ENCODE peak calls at places on chromosomes 7 and 10, in four cellular contexts. P is IMR-90, S is H9, V is H1. O is an unnamed sample.

GRCh38 chr10:83835948-83836641 is 303.2 kb upstream of the GHITM start:
- DNase-seq in S (no peak), P (no peak), V (no peak), O (no peak)

GRCh38 chr10:33963656-33964175 is 629.2 kb upstream of the NRP1 start:
- DNase-seq in V (no peak), S (no peak), P (peak), O (no peak)

GRCh38 chr10:60846173-60846572 is 67.9 kb downstream of the CDK1 start:
- DNase-seq in S (no peak), V (no peak), P (peak), O (peak)

GRCh38 chr7:101172854-101173751 is 7.0 kb downstream of the NAT16 start:
- DNase-seq in V (peak), S (peak), P (peak), O (peak)

GRCh38 chr10:66228887-66229286 is 696.9 kb upstream of the LRRTM3 start:
- DNase-seq in V (no peak), S (no peak), P (no peak), O (no peak)

GRCh38 chr7:37901890-37902524 is 14.6 kb downstream of the SFRP4 start:
- DNase-seq in P (peak), S (no peak), V (no peak), O (peak)

GRCh38 chr10:93115661-93116383 is 42.1 kb downstream of the CYP26A1 start:
- DNase-seq in P (peak), V (peak), S (peak), O (peak)

GRCh38 chr10:122798704-122799231 is 46.9 kb downstream of the CUZD1 start:
- DNase-seq in V (no peak), S (no peak), P (no peak), O (no peak)

GRCh38 chr10:1229116-1229515 is 172.9 kb downstream of the WDR37 start:
- DNase-seq in V (no peak), P (no peak), S (peak), O (no peak)

GRCh38 chr7:125567686-125568085 is 638.1 kb upstream of the POT1 start:
- DNase-seq in P (no peak), V (no peak), S (no peak), O (no peak)

GRCh38 chr7:452230-452751 is 67.4 kb downstream of the PDGFA start:
- DNase-seq in P (peak), V (peak), S (no peak), O (peak)

GRCh38 chr10:88386878-88387773 is 196.0 kb downstream of the RNLS start:
- DNase-seq in V (no peak), S (peak), P (peak), O (peak)

GRCh38 chr7:118918556-118918955 is 694.1 kb downstream of the ANKRD7 start:
- DNase-seq in V (no peak), S (no peak), P (peak), O (peak)

GRCh38 chr10:12235116-12235694 is 39.2 kb downstream of the CDC123 start:
- DNase-seq in P (peak), V (no peak), S (no peak), O (peak)

GRCh38 chr7:82985144-82985802 is 177.4 kb downstream of the PCLO start:
- DNase-seq in P (no peak), V (no peak), S (no peak), O (no peak)

GRCh38 chr7:148515728-148516715 is 74.5 kb upstream of the C7orf33 start:
- DNase-seq in P (no peak), S (no peak), V (no peak), O (no peak)

GRCh38 chr10:7260912-7261700 is 149.7 kb downstream of the SFMBT2 start:
- DNase-seq in S (no peak), P (peak), V (no peak), O (no peak)

GRCh38 chr7:101625076-101625914 is 3.8 kb downstream of the MYL10 start:
- DNase-seq in V (no peak), P (peak), S (no peak), O (peak)

GRCh38 chr7:132249591-132249971 is 326.7 kb downstream of the PLXNA4 start:
- DNase-seq in S (peak), V (peak), P (no peak), O (peak)

GRCh38 chr10:112732277-112732891 is 217.7 kb upstream of the TCF7L2 start:
- DNase-seq in S (no peak), V (peak), P (no peak), O (peak)

GRCh38 chr7:4006687-4007086 is 675.4 kb upstream of the FOXK1 start:
- DNase-seq in P (no peak), V (no peak), S (no peak), O (no peak)

GRCh38 chr10:60200682-60201053 is 189.0 kb downstream of the ANK3 start:
- DNase-seq in P (no peak), S (no peak), V (no peak), O (no peak)

GRCh38 chr7:100942038-100942774 is 7.1 kb upstream of the MUC3A start:
- DNase-seq in P (no peak), V (no peak), S (no peak), O (no peak)

GRCh38 chr10:123275183-123275549 is 121.0 kb downstream of the BUB3 start:
- DNase-seq in V (no peak), S (no peak), P (no peak), O (no peak)

GRCh38 chr7:149690688-149691446 is 82.5 kb downstream of the ZNF467 start:
- DNase-seq in V (peak), S (peak), P (peak), O (peak)

GRCh38 chr10:121698336-121698735 is 100.1 kb upstream of the FGFR2 start:
- DNase-seq in P (no peak), S (no peak), V (no peak), O (no peak)

GRCh38 chr10:34771106-34771505 is 44.0 kb downstream of the PARD3 start:
- DNase-seq in P (no peak), S (no peak), V (no peak), O (no peak)

GRCh38 chr7:18064242-18064838 is 36.7 kb upstream of the PRPS1L1 start:
- DNase-seq in S (peak), P (no peak), V (peak), O (peak)

GRCh38 chr7:28570113-28570969 is 158.0 kb downstream of the CREB5 start:
- DNase-seq in S (no peak), V (no peak), P (no peak), O (no peak)

GRCh38 chr10:118511720-118512119 is 83.7 kb downstream of the PRLHR start:
- DNase-seq in P (no peak), V (no peak), S (no peak), O (no peak)

GRCh38 chr7:148962823-148963582 is 65.3 kb downstream of the PDIA4 start:
- DNase-seq in P (peak), S (no peak), V (no peak), O (peak)

GRCh38 chr10:88979153-88979562 is 11.4 kb upstream of the FAS start:
- DNase-seq in P (peak), S (no peak), V (no peak), O (peak)

GRCh38 chr10:18437486-18437885 is 213.9 kb downstream of the NSUN6 start:
- DNase-seq in V (no peak), S (no peak), P (peak), O (no peak)

GRCh38 chr7:157529768-157530560 is 193.2 kb downstream of the DNAJB6 start:
- DNase-seq in S (peak), P (no peak), V (peak), O (no peak)

GRCh38 chr7:40437936-40438634 is 303.3 kb downstream of the SUGCT start:
- DNase-seq in S (no peak), V (no peak), P (peak), O (no peak)

GRCh38 chr7:50156163-50156562 is 63.1 kb upstream of the ZPBP start:
- DNase-seq in P (no peak), S (no peak), V (no peak), O (no peak)

GRCh38 chr7:128985660-128986059 is 47.9 kb downstream of the IRF5 start:
- DNase-seq in V (no peak), S (no peak), P (no peak), O (peak)

GRCh38 chr7:47361746-47362215 is 220.1 kb downstream of the TNS3 start:
- DNase-seq in V (no peak), S (no peak), P (peak), O (no peak)

GRCh38 chr10:43362191-43362839 is 9.1 kb upstream of the FXYD4 start:
- DNase-seq in S (peak), P (peak), V (peak), O (peak)
- H2BK5ac ChIP-seq in S (no peak), P (no peak), V (peak), O (no peak)

GRCh38 chr7:87395442-87396020 is 50.1 kb downstream of the CROT start:
- DNase-seq in P (no peak), V (no peak), S (no peak), O (no peak)

DNA sequence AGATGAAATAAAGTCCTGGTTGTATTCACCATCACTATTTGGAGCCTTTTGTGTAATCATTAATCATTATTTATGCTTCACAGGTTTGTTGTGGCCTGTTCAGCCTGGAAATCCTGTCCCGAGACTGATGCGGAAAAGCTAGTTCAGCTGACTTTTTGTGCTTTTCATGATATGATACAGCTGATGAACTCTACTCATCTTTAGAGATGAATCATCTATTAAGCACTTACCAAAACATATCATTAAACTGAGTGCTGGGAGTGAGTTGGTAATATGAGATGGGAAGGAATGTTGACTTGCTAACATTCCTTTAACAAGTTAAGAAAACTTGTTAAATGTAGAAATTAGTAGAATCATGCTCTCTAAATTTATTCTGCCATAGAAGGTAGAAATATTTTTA is 53.0 kb downstream of the CROT start:
- DNase-seq in V (no peak), S (no peak), P (peak), O (no peak)
- H4K5ac ChIP-seq in V (no peak), S (no peak), P (peak), O (no peak)

GRCh38 chr7:2717293-2717904 is 29.4 kb downstream of the AMZ1 start:
- DNase-seq in S (no peak), P (peak), V (no peak), O (no peak)
- H2BK5ac ChIP-seq in S (no peak), P (no peak), V (no peak), O (no peak)

GRCh38 chr7:27130540-27131389 is at the start of gene HOXA4:
- DNase-seq in S (peak), P (peak), V (peak), O (peak)
- H4K5ac ChIP-seq in S (no peak), P (peak), V (no peak), O (no peak)

GRCh38 chr10:5618829-5619228 is 47.6 kb downstream of the ASB13 start:
- DNase-seq in V (no peak), P (no peak), S (no peak), O (no peak)

GRCh38 chr10:5620966-5621365 is 45.4 kb downstream of the ASB13 start:
- DNase-seq in S (no peak), P (no peak), V (no peak), O (no peak)

GRCh38 chr10:5620223-5620721 is 46.1 kb downstream of the ASB13 start:
- DNase-seq in S (no peak), V (no peak), P (no peak), O (no peak)

GRCh38 chr10:5618042-5618441 is 48.4 kb downstream of the ASB13 start:
- DNase-seq in S (no peak), P (no peak), V (no peak), O (no peak)

DNA sequence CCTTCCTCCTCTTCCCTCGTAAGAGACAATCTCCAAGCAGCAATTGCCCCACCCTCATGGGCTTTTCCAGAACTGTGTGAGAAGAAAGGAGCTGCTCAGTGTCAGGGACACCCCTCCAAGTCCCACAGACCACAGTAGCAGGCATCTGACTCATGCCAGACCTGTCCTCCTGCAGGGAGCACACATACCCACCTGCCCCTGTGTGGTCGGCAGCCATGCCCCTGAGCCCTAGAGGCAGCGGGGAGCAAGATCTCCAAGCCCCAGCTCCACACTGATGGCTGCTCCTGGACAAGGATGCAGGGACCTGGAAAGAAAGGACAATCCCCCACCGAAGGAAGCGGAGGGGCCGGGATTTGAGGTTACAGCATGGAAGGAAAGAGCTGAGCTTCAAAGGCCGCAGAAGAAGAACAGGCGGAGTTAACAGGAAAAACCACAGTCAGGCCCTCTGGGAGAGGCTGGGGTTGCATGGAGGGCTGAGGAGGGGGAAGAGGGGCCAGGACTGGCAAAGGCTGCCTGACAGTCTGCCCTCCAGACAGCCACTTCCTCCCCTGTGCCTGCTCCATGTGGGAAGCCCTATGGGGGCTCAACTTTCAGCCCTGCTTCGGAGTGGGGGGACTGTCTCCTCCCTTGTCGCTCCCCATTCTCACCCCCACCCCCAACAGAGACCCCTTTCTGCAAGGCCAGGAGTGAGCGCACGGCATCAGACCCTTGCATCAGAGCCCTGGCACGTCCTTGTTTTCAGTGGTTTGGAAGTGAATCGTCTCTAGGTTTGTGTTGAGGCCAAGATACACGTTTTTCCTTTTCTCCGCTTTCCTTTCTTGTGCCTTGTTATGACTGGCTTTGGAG is 46.8 kb downstream of the ASB13 start:
- DNase-seq in S (no peak), P (no peak), V (no peak), O (peak)
- H2BK5ac ChIP-seq in S (no peak), P (no peak), V (no peak), O (no peak)

GRCh38 chr7:127251458-127252379 is 1.0 kb downstream of the GRM8 start:
- DNase-seq in V (peak), P (no peak), S (peak), O (peak)
- H4K5ac ChIP-seq in V (no peak), P (no peak), S (no peak), O (no peak)

DNA sequence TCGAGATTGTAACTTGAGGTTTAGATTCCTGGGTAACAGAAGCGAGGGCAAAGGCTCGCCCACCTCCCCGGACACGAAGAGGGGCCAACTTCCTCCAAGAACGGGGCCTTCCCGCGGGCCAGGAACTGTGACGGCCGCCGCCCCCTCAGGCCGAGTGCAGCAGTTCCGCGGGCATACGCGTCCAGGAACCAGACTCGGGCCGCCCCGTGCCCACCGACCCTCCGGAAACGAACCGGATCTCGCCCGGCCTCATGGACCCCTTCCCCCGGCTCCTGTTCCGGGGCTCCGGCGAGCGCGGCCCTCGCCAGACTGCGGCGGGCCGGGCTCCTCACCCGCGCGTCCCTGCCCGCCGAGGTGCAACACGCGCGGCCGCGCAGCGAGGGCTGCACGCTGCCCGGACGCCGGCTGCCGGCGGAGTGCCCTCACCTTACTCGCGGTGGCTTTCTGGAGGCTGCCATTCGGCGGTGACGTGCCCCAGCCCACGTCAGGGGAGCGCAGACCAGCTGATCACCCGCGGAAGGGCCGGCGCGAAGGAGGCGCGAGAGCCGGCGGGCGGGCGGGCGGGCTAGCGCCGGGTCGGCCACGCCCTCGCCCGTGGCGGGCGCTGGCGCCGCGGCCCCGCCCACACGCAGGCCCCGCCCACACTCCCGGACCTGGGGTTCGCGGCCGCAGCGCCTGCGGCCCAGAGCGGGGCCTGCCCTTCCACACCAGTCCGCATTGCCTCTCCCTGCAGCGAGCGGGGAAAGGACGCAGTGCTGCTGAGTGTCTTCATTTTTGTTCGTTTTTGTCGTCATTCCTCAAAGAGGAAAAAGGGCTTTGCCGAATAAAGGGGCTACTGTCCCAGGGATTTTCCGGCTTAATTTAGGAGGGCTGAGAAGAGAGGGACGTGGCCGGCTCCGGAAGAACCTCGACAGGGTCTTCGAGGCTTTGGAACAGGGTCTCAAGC is at the start of gene XPNPEP1:
- DNase-seq in V (peak), P (peak), S (peak), O (peak)
- H2BK5ac ChIP-seq in V (peak), P (peak), S (no peak), O (no peak)

GRCh38 chr10:3404381-3404780 is 231.8 kb upstream of the PITRM1 start:
- DNase-seq in S (no peak), P (no peak), V (no peak), O (no peak)
- H4K5ac ChIP-seq in S (no peak), P (no peak), V (no peak), O (no peak)

GRCh38 chr10:8288600-8288999 is 234.1 kb downstream of the GATA3 start:
- DNase-seq in S (no peak), V (no peak), P (no peak), O (no peak)
- H2BK5ac ChIP-seq in S (no peak), V (no peak), P (no peak), O (no peak)

GRCh38 chr10:52583341-52583740 is 189.2 kb downstream of the MBL2 start:
- DNase-seq in P (no peak), V (no peak), S (no peak), O (no peak)
- H4K5ac ChIP-seq in P (no peak), V (no peak), S (no peak), O (no peak)

O was measured in mesendoderm.